ENCODE peak calls at places on chromosomes 16 and 17, in five cellular contexts. Q, P, Y, X and N are unnamed samples.

GRCh38 chr16:57842606-57843005 is 40.3 kb upstream of the KIFC3 start:
- DNase-seq in P (no peak), Y (no peak), Q (no peak), X (no peak), N (peak)

GRCh38 chr17:12765544-12765943 is 23.8 kb upstream of the ARHGAP44 start:
- DNase-seq in X (no peak), Q (no peak), Y (peak), P (peak), N (peak)

GRCh38 chr17:55219484-55219883 is 45.3 kb upstream of the HLF start:
- DNase-seq in P (no peak), X (no peak), Y (no peak), Q (no peak), N (no peak)

GRCh38 chr16:56780646-56781045 is 50.7 kb downstream of the NUP93 start:
- DNase-seq in P (no peak), Q (no peak), X (no peak), Y (no peak), N (no peak)

GRCh38 chr16:31393056-31393455 is at the start of gene ITGAD:
- DNase-seq in X (no peak), P (no peak), Q (no peak), Y (no peak), N (no peak)

GRCh38 chr16:54375056-54375455 is 88.5 kb upstream of the IRX3 start:
- DNase-seq in X (no peak), Y (no peak), Q (no peak), P (no peak), N (no peak)

GRCh38 chr16:80938035-80938927 is 68.4 kb downstream of the CMC2 start:
- DNase-seq in X (no peak), Q (no peak), P (peak), Y (peak), N (peak)

GRCh38 chr16:46974352-46974751 is 878 bp upstream of the DNAJA2 start:
- DNase-seq in Q (no peak), Y (no peak), X (no peak), P (peak), N (peak)

GRCh38 chr16:56425439-56425832 is at the start of gene AMFR:
- DNase-seq in Y (peak), Q (peak), X (peak), P (peak), N (peak)

GRCh38 chr17:41868568-41868967 is 3.3 kb upstream of the KLHL11 start:
- DNase-seq in Q (no peak), Y (no peak), P (no peak), X (no peak), N (no peak)

GRCh38 chr17:82985973-82986372 is 93.4 kb upstream of the METRNL start:
- DNase-seq in Q (peak), X (peak), P (no peak), Y (no peak), N (no peak)

GRCh38 chr16:83963277-83964119 is 4.5 kb upstream of the NECAB2 start:
- DNase-seq in Y (peak), P (no peak), X (no peak), Q (no peak), N (no peak)

GRCh38 chr17:81712468-81713003 is 452 bp downstream of the SLC25A10 start:
- DNase-seq in Y (no peak), P (peak), X (no peak), Q (no peak), N (peak)

GRCh38 chr17:64295146-64295545 is 32.1 kb upstream of the TEX2 start:
- DNase-seq in P (no peak), Y (no peak), Q (no peak), X (no peak), N (no peak)

GRCh38 chr17:61203765-61204164 is 195.9 kb upstream of the TBX2 start:
- DNase-seq in Q (no peak), X (no peak), P (no peak), Y (peak), N (no peak)

GRCh38 chr17:79562806-79563141 is 48.1 kb downstream of the RBFOX3 start:
- DNase-seq in X (no peak), Q (no peak), Y (no peak), P (no peak), N (no peak)

GRCh38 chr16:58492735-58493134 is 7.2 kb upstream of the NDRG4 start:
- DNase-seq in Y (no peak), P (no peak), X (no peak), Q (no peak), N (no peak)

GRCh38 chr17:71472809-71473789 is 647.7 kb upstream of the SOX9 start:
- DNase-seq in X (no peak), Q (no peak), Y (peak), P (peak), N (peak)

GRCh38 chr16:19926449-19927390 is 42.1 kb upstream of the GPRC5B start:
- DNase-seq in P (peak), Y (peak), X (no peak), Q (no peak), N (peak)

GRCh38 chr17:82301300-82301915 is 16.0 kb downstream of the CD7 start:
- DNase-seq in Q (no peak), P (no peak), X (no peak), Y (no peak), N (no peak)

GRCh38 chr17:43367588-43368242 is 31.1 kb upstream of the ARL4D start:
- DNase-seq in X (no peak), P (peak), Y (no peak), Q (no peak), N (peak)

GRCh38 chr17:1620486-1620885 is 8.1 kb downstream of the SLC43A2 start:
- DNase-seq in Q (no peak), P (no peak), X (no peak), Y (no peak), N (no peak)

GRCh38 chr16:48321307-48322036 is 63.7 kb downstream of the SIAH1 start:
- DNase-seq in P (no peak), Q (no peak), Y (no peak), X (no peak), N (no peak)

GRCh38 chr17:77400445-77400870 is 259.7 kb downstream of the SEC14L1 start:
- DNase-seq in Y (no peak), Q (peak), P (no peak), X (peak), N (no peak)

GRCh38 chr16:49097964-49098363 is 183.7 kb downstream of the CBLN1 start:
- DNase-seq in P (no peak), Y (no peak), Q (no peak), X (no peak), N (no peak)

GRCh38 chr17:66364508-66365203 is 62.2 kb downstream of the PRKCA start:
- DNase-seq in X (no peak), P (no peak), Q (no peak), Y (no peak), N (no peak)

GRCh38 chr16:1137604-1138003 is 15.3 kb upstream of the CACNA1H start:
- DNase-seq in Q (no peak), Y (peak), P (no peak), X (no peak), N (no peak)

GRCh38 chr17:31523862-31524730 is 132.6 kb downstream of the RAB11FIP4 start:
- DNase-seq in P (no peak), X (no peak), Q (no peak), Y (no peak), N (no peak)